ENCODE peak calls at places on chromosome 6, in four cellular contexts. Y, G, V and C are unnamed samples.

GRCh38 chr6:1445650-1446645 is 56.6 kb downstream of the FOXF2 start:
- DNase-seq in Y (no peak), G (no peak), V (no peak), C (no peak)

GRCh38 chr6:89580997-89581666 is 57.4 kb downstream of the LYRM2 start:
- DNase-seq in V (no peak), G (no peak), Y (no peak), C (no peak)

GRCh38 chr6:170051229-170052172 is 239.4 kb downstream of the DLL1 start:
- DNase-seq in Y (no peak), V (no peak), G (no peak), C (no peak)

GRCh38 chr6:105196076-105196475 is 16.3 kb upstream of the POPDC3 start:
- DNase-seq in G (no peak), V (no peak), Y (no peak), C (no peak)

GRCh38 chr6:11865926-11866325 is 87.3 kb upstream of the ADTRP start:
- DNase-seq in V (no peak), G (no peak), Y (no peak), C (no peak)

GRCh38 chr6:106163966-106164877 is 78.1 kb downstream of the PRDM1 start:
- DNase-seq in V (no peak), G (no peak), Y (peak; percentile 4), C (no peak)

GRCh38 chr6:16331328-16332174 is 93.2 kb downstream of the GMPR start:
- DNase-seq in G (peak; percentile 71), Y (no peak), V (peak; percentile 56), C (no peak)

GRCh38 chr6:133983099-133983939 is 30.3 kb downstream of the TBPL1 start:
- DNase-seq in Y (no peak), G (no peak), V (no peak), C (no peak)

GRCh38 chr6:80165143-80165542 is 58.7 kb downstream of the BCKDHB start:
- DNase-seq in Y (no peak), V (no peak), G (no peak), C (no peak)

GRCh38 chr6:21102201-21102600 is 491.4 kb upstream of the SOX4 start:
- DNase-seq in Y (no peak), G (no peak), V (no peak), C (no peak)

GRCh38 chr6:122400121-122400450 is 634 bp downstream of the HSF2 start:
- DNase-seq in V (peak; percentile 29), G (no peak), Y (peak; percentile 4), C (no peak)

GRCh38 chr6:20771427-20771826 is 237.2 kb downstream of the CDKAL1 start:
- DNase-seq in Y (no peak), V (no peak), G (no peak), C (no peak)

GRCh38 chr6:151494235-151494950 is 576 bp downstream of the CCDC170 start:
- DNase-seq in Y (no peak), V (peak; percentile 17), G (peak; percentile 49), C (no peak)

GRCh38 chr6:146032387-146032786 is 3.5 kb downstream of the GRM1 start:
- DNase-seq in V (no peak), G (no peak), Y (no peak), C (no peak)

GRCh38 chr6:143368426-143368825 is 82.1 kb downstream of the ADAT2 start:
- DNase-seq in V (no peak), G (no peak), Y (no peak), C (no peak)

GRCh38 chr6:54899442-54899841 is 52.9 kb downstream of the FAM83B start:
- DNase-seq in V (no peak), G (no peak), Y (no peak), C (no peak)

GRCh38 chr6:21048047-21048446 is 513.8 kb downstream of the CDKAL1 start:
- DNase-seq in V (no peak), Y (no peak), G (no peak), C (no peak)

GRCh38 chr6:47729019-47729418 is 30.6 kb downstream of the ADGRF4 start:
- DNase-seq in Y (no peak), G (no peak), V (no peak), C (peak; percentile 60)

GRCh38 chr6:136549359-136550044 is 720 bp downstream of the MAP7 start:
- DNase-seq in G (peak; percentile 14), V (no peak), Y (no peak), C (no peak)

GRCh38 chr6:13480631-13481501 is 6.5 kb downstream of the GFOD1 start:
- DNase-seq in V (no peak), Y (no peak), G (no peak), C (no peak)
- H3K4me3 ChIP-seq in V (no peak overlapping the region), Y (no peak overlapping the region), G (no peak overlapping the region), C (no peak overlapping the region)

DNA sequence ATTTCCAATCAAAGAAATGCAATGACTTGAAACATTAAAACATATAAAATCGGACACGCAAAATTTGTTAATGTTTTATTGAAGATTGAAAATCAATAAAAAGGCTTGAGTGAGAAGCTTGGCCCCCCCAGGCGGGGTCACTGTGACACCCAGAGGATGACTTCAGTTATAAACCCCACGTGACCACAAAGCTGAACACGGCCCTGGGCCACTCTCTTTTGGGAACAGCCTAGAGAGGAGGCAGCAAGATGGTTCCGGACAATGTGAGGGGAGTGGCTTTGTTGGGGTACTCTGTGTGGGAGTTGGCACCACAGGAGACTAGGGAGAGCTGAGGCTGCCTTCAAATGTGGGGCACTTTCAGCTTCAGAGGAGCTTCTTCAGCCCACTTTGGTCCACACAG is 172.5 kb downstream of the LRFN2 start:
- DNase-seq in G (no peak), Y (no peak), V (no peak), C (no peak)
- H3K27me3 ChIP-seq in G (peaks cover 31% of the 10 kb centered on the region), Y (no peaks in the 10 kb centered on the region), V (no peaks in the 10 kb centered on the region), C (no peaks in the 10 kb centered on the region)

GRCh38 chr6:43871284-43871683 is 101.3 kb downstream of the VEGFA start:
- DNase-seq in Y (no peak), G (no peak), V (no peak), C (no peak)

GRCh38 chr6:43870660-43871061 is 100.7 kb downstream of the VEGFA start:
- DNase-seq in G (no peak), V (no peak), Y (no peak), C (no peak)

GRCh38 chr6:43873806-43874714 is 104.0 kb downstream of the VEGFA start:
- DNase-seq in G (no peak), V (no peak), Y (no peak), C (no peak)

GRCh38 chr6:43869792-43870659 is 100.0 kb downstream of the VEGFA start:
- DNase-seq in Y (no peak), G (no peak), V (no peak), C (no peak)

GRCh38 chr6:43871933-43872332 is 101.9 kb downstream of the VEGFA start:
- DNase-seq in V (no peak), G (no peak), Y (no peak), C (no peak)
- H3K36me3 ChIP-seq in V (no peaks in the 10 kb centered on the region), G (no peaks in the 10 kb centered on the region), Y (no peaks in the 10 kb centered on the region), C (no peaks in the 10 kb centered on the region)

DNA sequence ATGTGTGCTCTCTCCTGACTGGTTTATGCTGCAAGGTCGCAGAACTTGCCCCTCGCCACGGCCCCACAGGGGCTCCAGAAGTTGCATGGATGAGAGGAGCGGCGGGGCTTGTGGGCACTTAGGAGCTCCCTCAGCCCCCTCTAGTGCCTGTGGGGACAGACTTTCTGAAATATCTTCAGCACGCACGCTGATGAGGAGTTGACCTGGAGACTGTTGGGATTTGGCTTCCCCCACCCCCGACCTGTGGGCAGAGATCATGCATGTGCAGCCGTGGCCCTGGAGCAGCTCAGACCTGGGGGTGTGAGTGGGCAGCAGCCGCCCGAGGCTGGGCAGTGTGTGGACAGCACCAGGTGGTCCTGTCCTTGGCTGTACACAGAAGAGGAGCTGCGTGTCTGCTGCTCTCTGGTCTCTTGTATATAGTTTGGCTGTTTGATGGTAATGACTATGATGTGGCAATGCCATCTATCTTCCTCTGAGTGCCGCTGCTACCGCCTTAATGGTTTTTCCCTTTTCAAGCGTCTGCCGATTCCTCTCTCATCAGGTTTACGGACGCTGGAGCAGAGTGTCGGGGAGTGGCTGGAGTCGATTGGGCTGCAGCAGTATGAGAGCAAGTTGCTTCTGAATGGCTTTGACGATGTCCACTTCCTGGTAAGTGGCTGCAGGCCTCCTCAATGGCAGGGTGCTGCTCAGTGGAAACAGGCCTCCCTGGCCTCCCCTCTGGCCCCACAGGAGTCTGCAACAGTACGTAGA is 81.4 kb downstream of the TCP11 start:
- DNase-seq in G (no peak), V (no peak), Y (no peak), C (no peak)
- H3K4me3 ChIP-seq in G (no peak overlapping the region), V (no peak overlapping the region), Y (peak overlapping the region; percentile 55), C (no peak overlapping the region)

GRCh38 chr6:82781805-82782204 is 283.8 kb downstream of the UBE3D start:
- DNase-seq in Y (no peak), V (no peak), G (no peak), C (no peak)
- H3K27me3 ChIP-seq in Y (no peaks in the 10 kb centered on the region), V (no peaks in the 10 kb centered on the region), G (no peaks in the 10 kb centered on the region), C (no peaks in the 10 kb centered on the region)

DNA sequence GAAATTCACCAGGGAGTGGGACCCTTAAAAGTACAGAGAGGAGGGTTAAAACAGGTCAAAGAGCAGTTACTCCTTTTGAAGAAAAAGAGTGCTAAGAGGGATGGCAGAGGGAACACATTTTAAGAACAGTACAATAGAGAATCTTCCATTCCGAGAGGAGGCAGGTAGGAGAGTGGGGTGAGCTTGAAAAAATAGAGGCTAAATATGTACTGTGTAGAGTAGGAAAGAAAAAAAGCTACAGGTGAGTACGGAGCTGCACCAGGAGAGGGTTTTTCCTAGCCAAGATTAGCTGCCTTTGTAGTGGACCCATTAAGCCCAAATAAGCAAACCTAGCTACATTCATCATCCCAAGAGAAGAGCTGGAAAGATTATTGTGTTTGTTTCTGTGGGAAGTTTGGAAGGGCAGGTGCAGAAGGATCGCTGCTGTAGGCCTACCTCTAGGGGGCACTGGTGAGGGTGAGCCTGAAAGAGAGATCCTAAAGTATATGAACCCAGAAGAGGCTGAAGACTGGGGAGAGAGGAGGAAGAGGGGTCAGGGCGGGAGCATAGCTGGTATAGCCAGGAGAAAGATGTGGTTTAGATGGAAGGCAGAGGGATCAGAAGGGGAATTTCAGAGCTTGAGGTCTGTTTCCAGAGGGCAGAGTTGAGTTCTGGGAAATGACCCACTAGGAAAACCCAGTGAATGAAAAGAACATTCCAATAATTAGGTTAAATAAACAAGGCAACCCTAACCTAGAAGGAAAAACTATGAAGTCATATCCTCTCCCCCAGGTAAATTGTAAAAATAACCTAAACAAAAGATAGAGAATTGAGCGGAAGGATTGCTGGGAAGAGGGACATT is 50.2 kb upstream of the HINT3 start:
- DNase-seq in Y (no peak), G (peak; percentile 16), V (peak; percentile 24), C (no peak)
- H3K36me3 ChIP-seq in Y (peaks cover 13% of the 10 kb centered on the region), G (no peaks in the 10 kb centered on the region), V (no peaks in the 10 kb centered on the region), C (no peaks in the 10 kb centered on the region)

DNA sequence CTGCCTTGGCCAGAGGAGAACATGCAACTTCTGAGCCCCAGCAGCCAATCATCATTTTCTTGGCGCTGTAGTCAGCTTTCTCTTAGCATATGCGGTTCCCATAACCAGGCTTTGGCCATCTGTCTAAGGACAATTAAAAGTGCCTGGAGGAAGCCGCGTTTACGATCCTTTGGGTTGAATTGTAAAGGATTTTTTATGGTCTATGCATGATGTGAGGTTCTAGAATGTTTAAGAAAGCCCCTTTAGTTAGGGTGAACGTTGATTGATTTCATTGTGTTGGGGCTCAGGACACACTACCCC is 791 bp upstream of the CDK19 start:
- DNase-seq in Y (no peak), V (no peak), G (no peak), C (no peak)
- H3K4me3 ChIP-seq in Y (peak overlapping the region; percentile 97), V (no peak overlapping the region), G (peak overlapping the region; percentile 85), C (peak overlapping the region; percentile 85)

GRCh38 chr6:84763397-84764331 is 734 bp downstream of the TBX18 start:
- DNase-seq in V (no peak), G (peak; percentile 66), Y (peak; percentile 40), C (no peak)
- H3K27me3 ChIP-seq in V (peaks cover 92% of the 10 kb centered on the region), G (peaks cover 92% of the 10 kb centered on the region), Y (no peaks in the 10 kb centered on the region), C (peaks cover 52% of the 10 kb centered on the region)